ENCODE peak calls at places on chromosomes 12 and 14, in ten cellular contexts. Q is H1, B is A549, K is ovary, G is stomach, D is SK-N-SH, W is tibial nerve, E is transverse colon, F is upper lobe of left lung, J is GM12878. Z is an unnamed sample.
A peak's percentile ranks its signal among the peaks of the same experiment; 100 is the strongest.

GRCh38 chr14:51014086-51014485 is 69.8 kb upstream of the PYGL start:
- DNase-seq in Q (no peak), B (no peak), K (no peak), G (no peak), D (no peak), W (no peak), E (no peak), F (no peak), J (no peak), Z (no peak)

GRCh38 chr12:3204143-3204542 is 127.0 kb downstream of the TSPAN9 start:
- DNase-seq in Q (no peak), B (no peak), K (no peak), G (no peak), D (no peak), W (no peak), E (no peak), F (no peak), J (no peak), Z (no peak)

GRCh38 chr14:59187802-59188460 is 536 bp upstream of the DAAM1 start:
- DNase-seq in Q (no peak), B (peak; percentile 6), K (peak; percentile 37), G (no peak), D (peak; percentile 43), W (peak; percentile 24), E (peak; percentile 31), F (peak; percentile 42), J (no peak), Z (no peak)

GRCh38 chr12:11085419-11085818 is 6.7 kb downstream of the TAS2R43 start:
- DNase-seq in Q (no peak), B (no peak), K (no peak), G (no peak), D (no peak), W (no peak), E (no peak), F (no peak), J (peak; percentile 26), Z (no peak)

GRCh38 chr14:32350020-32350419 is 20.9 kb downstream of the AKAP6 start:
- DNase-seq in Q (no peak), B (no peak), K (no peak), G (no peak), D (no peak), W (no peak), E (no peak), F (no peak), J (peak; percentile 17), Z (no peak)

GRCh38 chr14:68947802-68948201 is 31.3 kb downstream of the ACTN1 start:
- DNase-seq in Q (no peak), B (no peak), K (no peak), G (peak; percentile 72), D (no peak), W (peak; percentile 66), E (peak; percentile 87), F (peak; percentile 57), J (no peak), Z (no peak)

GRCh38 chr12:110256780-110257431 is 24.1 kb upstream of the ATP2A2 start:
- DNase-seq in Q (no peak), B (no peak), K (no peak), G (peak; percentile 28), D (no peak), W (peak; percentile 27), E (no peak), F (peak; percentile 62), J (no peak), Z (no peak)

GRCh38 chr14:101058571-101058970 is 155.0 kb upstream of the RTL1 start:
- DNase-seq in Q (no peak), B (no peak), K (no peak), G (no peak), D (no peak), W (no peak), E (no peak), F (no peak), J (no peak), Z (no peak)

GRCh38 chr12:65318186-65318685 is 39.8 kb downstream of the MSRB3 start:
- DNase-seq in Q (no peak), B (no peak), K (no peak), G (no peak), D (no peak), W (no peak), E (no peak), F (no peak), J (no peak), Z (no peak)

GRCh38 chr12:127583041-127583440 is 683.9 kb upstream of the TMEM132C start:
- DNase-seq in Q (no peak), B (no peak), K (no peak), G (no peak), D (no peak), W (no peak), E (no peak), F (no peak), J (no peak), Z (no peak)

GRCh38 chr12:62774794-62775193 is 160.2 kb downstream of the PPM1H start:
- DNase-seq in Q (no peak), B (no peak), K (no peak), G (no peak), D (no peak), W (no peak), E (no peak), F (no peak), J (no peak), Z (no peak)

GRCh38 chr12:92439397-92439779 is 263.4 kb upstream of the PLEKHG7 start:
- DNase-seq in Q (no peak), B (peak; percentile 46), K (no peak), G (no peak), D (no peak), W (peak; percentile 38), E (no peak), F (no peak), J (no peak), Z (no peak)

GRCh38 chr12:113322353-113322752 is 12.6 kb downstream of the SLC8B1 start:
- DNase-seq in Q (no peak), B (no peak), K (no peak), G (no peak), D (no peak), W (no peak), E (no peak), F (no peak), J (no peak), Z (no peak)

GRCh38 chr12:124413401-124413800 is 118.5 kb downstream of the RFLNA start:
- DNase-seq in Q (no peak), B (no peak), K (no peak), G (no peak), D (peak; percentile 80), W (no peak), E (no peak), F (no peak), J (no peak), Z (no peak)

GRCh38 chr12:124412646-124413015 is 117.7 kb downstream of the RFLNA start:
- DNase-seq in Q (no peak), B (no peak), K (no peak), G (no peak), D (no peak), W (peak; percentile 24), E (no peak), F (no peak), J (no peak), Z (no peak)

GRCh38 chr12:124410354-124411175 is 115.7 kb downstream of the RFLNA start:
- DNase-seq in Q (no peak), B (no peak), K (no peak), G (no peak), D (peak; percentile 79), W (no peak), E (no peak), F (no peak), J (no peak), Z (no peak)

GRCh38 chr12:124411953-124412645 is 117.2 kb downstream of the RFLNA start:
- DNase-seq in Q (no peak), B (no peak), K (no peak), G (no peak), D (no peak), W (no peak), E (no peak), F (no peak), J (no peak), Z (no peak)

DNA sequence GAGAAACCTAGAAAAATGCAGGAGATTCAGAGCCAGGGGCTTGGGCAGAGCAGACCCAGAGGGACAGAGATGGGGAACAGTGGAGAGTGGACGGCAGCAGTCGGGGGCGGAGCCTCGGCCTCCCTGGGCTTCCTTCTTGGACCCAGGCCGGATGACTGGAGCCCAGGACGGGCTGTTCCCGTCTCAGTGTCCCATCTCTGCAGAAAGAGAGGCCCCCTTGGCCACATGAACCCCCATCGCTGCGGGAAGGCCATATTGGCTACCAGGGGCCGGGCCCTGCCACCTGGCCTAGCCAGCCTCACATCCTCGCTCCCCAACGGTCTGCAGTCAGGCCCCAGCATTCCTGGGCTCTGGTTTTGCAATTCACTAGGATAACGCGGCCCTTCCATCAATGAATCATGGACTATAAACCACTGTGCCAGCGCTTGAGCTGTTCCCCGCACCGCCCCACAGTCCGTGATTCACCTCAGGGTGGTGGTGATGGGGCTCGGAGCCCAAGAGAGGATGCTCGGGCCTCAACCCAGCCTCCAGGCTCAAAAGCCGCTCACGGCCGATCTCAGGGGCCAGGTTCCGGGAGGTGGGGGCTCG is 116.5 kb downstream of the RFLNA start:
- DNase-seq in Q (no peak), B (no peak), K (peak; percentile 56), G (no peak), D (peak; percentile 69), W (peak; percentile 72), E (peak; percentile 63), F (no peak), J (no peak), Z (peak; percentile 95)
- TF ChIP-seq EP300 in Q (no peak), B (no peak), K (no peak), G (no peak), D (peak; percentile 59), W (peak; percentile 68), E (no peak), F (no peak), J (no peak), Z (no peak)

GRCh38 chr12:102948941-102949352 is 8.5 kb upstream of the ASCL1 start:
- DNase-seq in Q (peak; percentile 94), B (peak; percentile 47), K (no peak), G (peak; percentile 63), D (peak; percentile 61), W (peak; percentile 66), E (peak; percentile 26), F (no peak), J (no peak), Z (peak; percentile 92)
- H3K27ac ChIP-seq in Q (no peak overlapping the region), B (no peak overlapping the region), K (no peak overlapping the region), G (no peak overlapping the region), D (no peak overlapping the region), W (no peak overlapping the region), E (no peak overlapping the region), F (no peak overlapping the region), J (no peak overlapping the region), Z (no peak overlapping the region)

GRCh38 chr14:98208074-98208675 is 1063.8 kb downstream of the BCL11B start:
- DNase-seq in Q (no peak), B (no peak), K (no peak), G (no peak), D (no peak), W (no peak), E (no peak), F (no peak), J (no peak), Z (no peak)
- TF ChIP-seq EP300 in Q (no peak), B (no peak), K (no peak), G (no peak), D (no peak), W (no peak), E (no peak), F (no peak), J (peak; percentile 51), Z (no peak)

DNA sequence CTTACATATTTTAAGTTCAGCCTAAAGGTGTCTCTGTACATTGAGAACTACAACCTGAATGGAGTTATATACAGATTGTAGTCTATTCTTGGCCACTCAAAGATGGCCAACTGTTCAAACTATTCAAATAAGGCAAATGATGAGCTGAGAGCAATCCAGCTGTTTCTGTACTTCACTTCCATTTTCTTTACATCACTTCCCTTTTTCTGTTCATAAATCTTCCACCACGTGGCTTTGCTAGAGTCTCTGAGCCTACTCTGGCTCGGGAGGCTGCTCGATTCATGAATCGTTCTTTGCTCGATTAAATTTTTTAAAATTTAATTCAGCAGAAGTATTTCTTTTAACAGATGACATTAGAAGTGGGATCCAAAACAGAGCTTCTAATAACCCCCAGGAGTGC is 879.7 kb downstream of the GALC start:
- DNase-seq in Q (no peak), B (no peak), K (no peak), G (no peak), D (no peak), W (no peak), E (no peak), F (no peak), J (no peak), Z (no peak)
- H3K27ac ChIP-seq in Q (no peak overlapping the region), B (no peak overlapping the region), K (no peak overlapping the region), G (no peak overlapping the region), D (no peak overlapping the region), W (no peak overlapping the region), E (no peak overlapping the region), F (no peak overlapping the region), J (no peak overlapping the region), Z (no peak overlapping the region)